ENCODE peak calls at places on chromosomes 16 and 17, in seven cellular contexts. One of them, this sample, is unnamed.

GRCh38 chr17:2693561-2694380 is 17.8 kb downstream of the CLUH start:
- DNase-seq in prostate gland: no peak
- DNase-seq in occipital lobe: no peak
- DNase-seq in progenitor cell of endocrine pancreas: no peak
- DNase-seq in posterior cingulate gyrus: peak
- DNase-seq in HT-29: no peak
- DNase-seq in lung: no peak
- DNase-seq in this sample: no peak

GRCh38 chr16:54488729-54489128 is 202.1 kb upstream of the IRX3 start:
- DNase-seq in progenitor cell of endocrine pancreas: no peak
- DNase-seq in lung: no peak
- DNase-seq in prostate gland: no peak
- DNase-seq in HT-29: no peak
- DNase-seq in posterior cingulate gyrus: no peak
- DNase-seq in occipital lobe: no peak
- DNase-seq in this sample: no peak

GRCh38 chr17:49748791-49749190 is 15.1 kb downstream of the FAM117A start:
- DNase-seq in HT-29: no peak
- DNase-seq in posterior cingulate gyrus: no peak
- DNase-seq in progenitor cell of endocrine pancreas: no peak
- DNase-seq in lung: no peak
- DNase-seq in prostate gland: no peak
- DNase-seq in occipital lobe: no peak
- DNase-seq in this sample: no peak

GRCh38 chr16:89422905-89423630 is 67.3 kb downstream of the ANKRD11 start:
- DNase-seq in prostate gland: no peak
- DNase-seq in posterior cingulate gyrus: peak
- DNase-seq in occipital lobe: no peak
- DNase-seq in progenitor cell of endocrine pancreas: no peak
- DNase-seq in HT-29: no peak
- DNase-seq in lung: no peak
- DNase-seq in this sample: no peak

GRCh38 chr16:74568961-74569631 is 37.8 kb downstream of the GLG1 start:
- DNase-seq in lung: no peak
- DNase-seq in progenitor cell of endocrine pancreas: no peak
- DNase-seq in HT-29: peak
- DNase-seq in occipital lobe: no peak
- DNase-seq in posterior cingulate gyrus: no peak
- DNase-seq in prostate gland: no peak
- DNase-seq in this sample: no peak

GRCh38 chr16:70749681-70750601 is 51.0 kb downstream of the VAC14 start:
- DNase-seq in posterior cingulate gyrus: peak
- DNase-seq in progenitor cell of endocrine pancreas: no peak
- DNase-seq in prostate gland: no peak
- DNase-seq in lung: no peak
- DNase-seq in HT-29: no peak
- DNase-seq in occipital lobe: no peak
- DNase-seq in this sample: peak

GRCh38 chr17:66633322-66633965 is 201.5 kb upstream of the CACNG5 start:
- DNase-seq in HT-29: no peak
- DNase-seq in progenitor cell of endocrine pancreas: no peak
- DNase-seq in prostate gland: no peak
- DNase-seq in posterior cingulate gyrus: no peak
- DNase-seq in lung: no peak
- DNase-seq in occipital lobe: no peak
- DNase-seq in this sample: no peak

GRCh38 chr16:11560701-11561439 is 25.8 kb downstream of the LITAF start:
- DNase-seq in posterior cingulate gyrus: no peak
- DNase-seq in prostate gland: no peak
- DNase-seq in progenitor cell of endocrine pancreas: no peak
- DNase-seq in HT-29: no peak
- DNase-seq in lung: no peak
- DNase-seq in occipital lobe: no peak
- DNase-seq in this sample: no peak

GRCh38 chr17:11980813-11981212 is 16.5 kb downstream of the ZNF18 start:
- DNase-seq in posterior cingulate gyrus: no peak
- DNase-seq in progenitor cell of endocrine pancreas: no peak
- DNase-seq in lung: no peak
- DNase-seq in HT-29: no peak
- DNase-seq in occipital lobe: no peak
- DNase-seq in prostate gland: no peak
- DNase-seq in this sample: no peak

GRCh38 chr17:77247609-77248008 is 106.8 kb downstream of the SEC14L1 start:
- DNase-seq in occipital lobe: no peak
- DNase-seq in posterior cingulate gyrus: no peak
- DNase-seq in progenitor cell of endocrine pancreas: no peak
- DNase-seq in prostate gland: no peak
- DNase-seq in lung: no peak
- DNase-seq in HT-29: no peak
- DNase-seq in this sample: no peak

GRCh38 chr16:51374346-51374745 is 223.3 kb upstream of the SALL1 start:
- DNase-seq in occipital lobe: no peak
- DNase-seq in HT-29: no peak
- DNase-seq in progenitor cell of endocrine pancreas: no peak
- DNase-seq in lung: no peak
- DNase-seq in prostate gland: no peak
- DNase-seq in posterior cingulate gyrus: no peak
- DNase-seq in this sample: no peak

GRCh38 chr17:38741853-38742421 is 6.2 kb downstream of the PCGF2 start:
- DNase-seq in posterior cingulate gyrus: no peak
- DNase-seq in prostate gland: peak
- DNase-seq in progenitor cell of endocrine pancreas: no peak
- DNase-seq in HT-29: peak
- DNase-seq in lung: no peak
- DNase-seq in occipital lobe: no peak
- DNase-seq in this sample: no peak

This sample was measured in caudate nucleus.